ENCODE peak calls at places on chromosomes 6 and 20, in five cellular contexts. C, T, N, P and R are unnamed samples.
A peak's percentile ranks its signal among the peaks of the same experiment; 100 is the strongest.

GRCh38 chr6:140039343-140039742 is 664.9 kb upstream of the CITED2 start:
- DNase-seq in P (no peak), T (no peak), C (no peak), N (no peak), R (no peak)

GRCh38 chr6:156617376-156617775 is 159.8 kb upstream of the ARID1B start:
- DNase-seq in C (no peak), N (peak; percentile 64), P (peak; percentile 30), T (peak; percentile 78), R (no peak)

GRCh38 chr20:25219365-25219764 is 23.9 kb downstream of the ENTPD6 start:
- DNase-seq in T (no peak), P (no peak), N (no peak), C (no peak), R (no peak)

GRCh38 chr6:154474636-154475428 is 35.7 kb downstream of the CNKSR3 start:
- DNase-seq in T (peak; percentile 75), P (peak; percentile 74), N (no peak), C (no peak), R (no peak)

GRCh38 chr6:169070506-169071176 is 183.0 kb downstream of the THBS2 start:
- DNase-seq in N (peak; percentile 85), T (peak; percentile 98), C (peak; percentile 95), P (peak; percentile 100), R (no peak)

GRCh38 chr20:16575390-16576140 is 2.3 kb upstream of the KIF16B start:
- DNase-seq in T (no peak), N (no peak), C (no peak), P (no peak), R (peak; percentile 9)

GRCh38 chr20:18857640-18858039 is 44.1 kb downstream of the SCP2D1 start:
- DNase-seq in T (no peak), N (no peak), P (no peak), C (no peak), R (no peak)

GRCh38 chr6:11011787-11012234 is 32.3 kb downstream of the ELOVL2 start:
- DNase-seq in C (no peak), T (peak; percentile 68), P (no peak), N (peak; percentile 20), R (peak; percentile 27)

GRCh38 chr20:32681175-32682084 is 7.7 kb upstream of the C20orf203 start:
- DNase-seq in T (peak; percentile 11), P (no peak), C (no peak), N (no peak), R (no peak)

GRCh38 chr6:166988674-166989201 is 10.5 kb upstream of the CEP43 start:
- DNase-seq in P (no peak), N (no peak), C (no peak), T (no peak), R (no peak)

GRCh38 chr6:35094183-35094582 is 47.0 kb downstream of the TCP11 start:
- DNase-seq in C (no peak), P (no peak), T (no peak), N (no peak), R (no peak)

GRCh38 chr6:166852484-166852975 is 103.8 kb downstream of the RNASET2 start:
- DNase-seq in P (no peak), N (no peak), C (no peak), T (no peak), R (peak; percentile 30)

GRCh38 chr20:9218412-9219001 is 149.6 kb downstream of the PLCB4 start:
- DNase-seq in C (no peak), P (peak; percentile 39), N (no peak), T (peak; percentile 56), R (no peak)

GRCh38 chr20:35680464-35681183 is 15.9 kb upstream of the CPNE1 start:
- DNase-seq in N (no peak), T (no peak), P (no peak), C (no peak), R (no peak)

GRCh38 chr6:158457616-158458278 is 102.1 kb upstream of the TMEM181 start:
- DNase-seq in N (no peak), C (no peak), T (peak; percentile 33), P (peak; percentile 52), R (no peak)

GRCh38 chr6:14382381-14383236 is 265.0 kb downstream of the CD83 start:
- DNase-seq in P (no peak), T (no peak), C (no peak), N (no peak), R (peak; percentile 31)

GRCh38 chr20:22248052-22248667 is 336.2 kb downstream of the FOXA2 start:
- DNase-seq in N (no peak), C (no peak), P (peak; percentile 1), T (peak; percentile 9), R (peak; percentile 14)

GRCh38 chr6:84768442-84769174 is 4.2 kb upstream of the TBX18 start:
- DNase-seq in C (no peak), T (peak; percentile 82), N (peak; percentile 29), P (no peak), R (no peak)

GRCh38 chr20:3174442-3175263 is 1.3 kb upstream of the LZTS3 start:
- DNase-seq in P (peak; percentile 59), T (peak; percentile 36), C (no peak), N (no peak), R (no peak)

GRCh38 chr6:87244380-87244779 is 78.0 kb upstream of the SMIM8 start:
- DNase-seq in P (peak; percentile 28), T (peak; percentile 14), N (no peak), C (no peak), R (no peak)

GRCh38 chr20:62815066-62815991 is 1.5 kb upstream of the COL9A3 start:
- DNase-seq in T (peak; percentile 48), C (no peak), N (no peak), P (peak; percentile 64), R (no peak)

GRCh38 chr6:122429328-122429727 is 29.9 kb downstream of the HSF2 start:
- DNase-seq in N (no peak), T (peak; percentile 11), C (no peak), P (peak; percentile 17), R (no peak)

GRCh38 chr6:108210557-108210956 is 44.7 kb downstream of the NR2E1 start:
- DNase-seq in N (no peak), T (peak; percentile 3), C (no peak), P (no peak), R (no peak)

GRCh38 chr20:22918286-22918983 is 116.7 kb upstream of the SSTR4 start:
- DNase-seq in P (no peak), N (no peak), C (no peak), T (peak; percentile 25), R (no peak)

GRCh38 chr6:166341915-166342292 is 441 bp downstream of the SFT2D1 start:
- DNase-seq in P (no peak), C (no peak), N (no peak), T (no peak), R (no peak)

GRCh38 chr6:84651583-84651982 is 112.8 kb downstream of the TBX18 start:
- DNase-seq in C (no peak), T (no peak), P (peak; percentile 23), N (no peak), R (no peak)